ENCODE peak calls at places on chromosomes 2 and 18, in four cellular contexts. J is GM23338, H is psoas muscle, I is cardiac muscle cell. Q is an unnamed sample. For H3K27me3, the result is how much of the 10 kb centered on the place peaks cover.

GRCh38 chr2:227462972-227463931 is 8.7 kb upstream of the AGFG1 start:
- DNase-seq in H (no peak), I (no peak), J (no peak), Q (no peak)

GRCh38 chr2:175914846-175915245 is 87.2 kb downstream of the LNPK start:
- DNase-seq in J (no peak), H (no peak), I (no peak), Q (no peak)

GRCh38 chr2:19256239-19256638 is 102.2 kb downstream of the OSR1 start:
- DNase-seq in J (no peak), H (no peak), I (no peak), Q (peak)

GRCh38 chr2:186349508-186349907 is 136.6 kb upstream of the ZC3H15 start:
- DNase-seq in H (no peak), I (no peak), J (no peak), Q (peak)

GRCh38 chr18:57561728-57562423 is 24.6 kb downstream of the FECH start:
- DNase-seq in H (no peak), I (peak), J (peak), Q (peak)

GRCh38 chr2:233063976-233064411 is 3.9 kb downstream of the INPP5D start:
- DNase-seq in J (no peak), I (no peak), H (no peak), Q (no peak)

GRCh38 chr2:74835831-74836674 is 2.1 kb downstream of the HK2 start:
- DNase-seq in H (no peak), I (peak), J (peak), Q (peak)

GRCh38 chr2:200130762-200131166 is 175.4 kb downstream of the MAIP1 start:
- DNase-seq in H (no peak), J (no peak), I (no peak), Q (peak)

GRCh38 chr2:105078906-105079305 is 41.0 kb downstream of the MRPS9 start:
- DNase-seq in H (no peak), J (no peak), I (no peak), Q (peak)

GRCh38 chr18:31819106-31819924 is 58.6 kb upstream of the SLC25A52 start:
- DNase-seq in I (peak), H (no peak), J (peak), Q (peak)

GRCh38 chr2:207487650-207488315 is 42.0 kb upstream of the CREB1 start:
- DNase-seq in I (no peak), J (no peak), H (peak), Q (peak)

GRCh38 chr2:74671479-74671878 is 17.4 kb downstream of the SEMA4F start:
- DNase-seq in H (no peak), J (no peak), I (no peak), Q (peak)

GRCh38 chr2:55099878-55100820 is 49.9 kb upstream of the RTN4 start:
- DNase-seq in I (no peak), J (no peak), H (no peak), Q (peak)

GRCh38 chr2:191656389-191656788 is 21.5 kb upstream of the NABP1 start:
- DNase-seq in H (no peak), J (no peak), I (no peak), Q (peak)

GRCh38 chr2:170493698-170494097 is 221.4 kb upstream of the SP5 start:
- DNase-seq in J (no peak), H (peak), I (no peak), Q (peak)
- H3K4me3 ChIP-seq in J (no peak), H (no peak), I (no peak), Q (no peak)

GRCh38 chr18:44245026-44245425 is 435.7 kb upstream of the SETBP1 start:
- DNase-seq in J (no peak), I (no peak), H (no peak), Q (no peak)

GRCh38 chr18:44238449-44238848 is 442.2 kb upstream of the SETBP1 start:
- DNase-seq in I (no peak), J (no peak), H (no peak), Q (peak)

GRCh38 chr18:44246001-44246400 is 434.7 kb upstream of the SETBP1 start:
- DNase-seq in I (peak), J (peak), H (no peak), Q (peak)

GRCh38 chr18:44238911-44239310 is 441.8 kb upstream of the SETBP1 start:
- DNase-seq in J (no peak), H (no peak), I (no peak), Q (peak)

GRCh38 chr18:44241041-44241440 is 439.6 kb upstream of the SETBP1 start:
- DNase-seq in I (no peak), H (no peak), J (no peak), Q (no peak)
- TF ChIP-seq CTCF in I (no peak), H (no peak), J (no peak), Q (no peak)

DNA sequence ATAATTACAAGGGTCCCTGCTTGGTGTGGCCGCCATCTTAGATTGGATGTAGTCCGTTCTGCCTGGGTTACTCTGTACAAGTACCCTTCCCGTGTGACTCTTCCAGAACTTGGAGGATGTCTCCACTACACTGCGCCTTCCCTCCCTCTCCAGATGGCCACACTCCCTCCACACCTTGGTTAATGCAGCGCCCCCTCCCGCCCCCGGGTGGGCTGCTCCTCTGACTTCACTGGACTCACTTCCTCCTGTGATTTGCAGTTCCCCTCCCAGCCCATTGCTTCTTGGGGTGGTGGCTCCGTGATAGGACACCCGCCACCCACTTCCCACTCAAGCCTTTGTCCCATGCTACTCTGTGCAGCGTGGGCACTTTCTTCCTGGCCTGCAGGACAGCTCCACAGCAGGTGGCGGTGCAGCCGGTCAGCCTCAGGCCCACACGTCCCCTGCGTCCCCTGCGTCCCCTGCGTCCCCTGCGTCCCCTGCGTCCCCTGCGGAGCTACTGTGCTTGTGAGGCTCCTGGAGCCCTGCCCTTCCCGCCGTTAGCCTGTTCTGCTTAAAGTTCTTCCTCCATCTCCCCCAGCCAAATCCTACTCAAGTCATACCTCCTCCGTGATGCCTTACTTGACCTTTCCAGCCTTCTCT is 130.5 kb upstream of the SIX3 start:
- DNase-seq in H (no peak), I (no peak), J (peak), Q (no peak)
- H3K27me3 ChIP-seq in H (under half), I (half or more), J (under half), Q (under half)

GRCh38 chr2:16051046-16051489 is 110.7 kb downstream of the MYCN start:
- DNase-seq in I (no peak), H (no peak), J (no peak), Q (no peak)
- H3K4me3 ChIP-seq in I (no peak), H (no peak), J (no peak), Q (no peak)

DNA sequence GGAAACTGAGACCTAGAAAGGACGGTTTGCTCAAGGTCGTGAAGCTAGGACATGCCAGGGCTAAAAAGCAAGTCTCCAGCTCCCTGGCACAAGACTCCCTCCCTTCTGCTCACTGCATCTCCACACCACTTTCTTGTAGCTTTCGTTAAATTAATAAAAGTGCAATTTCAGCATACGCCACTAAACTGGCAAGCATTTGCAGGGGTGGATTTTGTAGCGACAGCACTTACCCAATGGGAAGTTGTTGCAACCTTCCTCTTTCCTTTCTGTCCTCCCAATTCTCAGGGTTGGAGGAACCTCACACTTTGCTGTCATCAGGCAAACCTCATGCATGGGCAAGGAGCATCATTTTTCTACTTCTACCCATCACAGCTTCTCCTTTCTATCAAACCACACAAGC is 7.4 kb upstream of the RHOB start:
- DNase-seq in J (no peak), I (no peak), H (no peak), Q (no peak)
- TF ChIP-seq CTCF in J (no peak), I (no peak), H (no peak), Q (no peak)

GRCh38 chr18:46560671-46561045 is 96.4 kb downstream of the LOXHD1 start:
- DNase-seq in J (no peak), I (no peak), H (no peak), Q (no peak)

GRCh38 chr18:46562674-46563192 is 94.3 kb downstream of the LOXHD1 start:
- DNase-seq in H (no peak), J (no peak), I (no peak), Q (no peak)

GRCh38 chr18:46563317-46563716 is 93.7 kb downstream of the LOXHD1 start:
- DNase-seq in H (no peak), J (peak), I (no peak), Q (no peak)

GRCh38 chr18:46559296-46559695 is 97.7 kb downstream of the LOXHD1 start:
- DNase-seq in J (no peak), I (no peak), H (no peak), Q (no peak)

GRCh38 chr18:46559946-46560670 is 96.9 kb downstream of the LOXHD1 start:
- DNase-seq in I (no peak), H (no peak), J (no peak), Q (no peak)
- H3K27me3 ChIP-seq in I (under half), H (under half), J (under half), Q (under half)

DNA sequence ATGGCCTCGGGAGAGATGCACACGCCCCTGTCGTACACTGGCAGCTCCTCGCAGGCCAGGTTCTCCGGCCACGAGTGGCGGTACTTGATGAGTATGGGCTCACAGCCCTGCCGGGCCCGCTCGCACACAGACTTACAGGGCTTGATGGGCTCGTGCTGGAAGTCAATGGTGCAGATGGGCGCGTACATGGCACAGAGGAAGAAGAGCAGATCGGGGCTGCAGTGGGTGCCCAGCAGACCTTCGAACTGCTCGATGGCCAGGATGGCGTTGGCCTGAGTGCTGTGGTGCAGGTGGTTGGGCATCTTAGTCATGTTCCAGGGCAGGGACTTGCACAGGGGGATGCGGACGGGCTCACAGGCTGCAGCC is 359 bp downstream of the FRZB start:
- DNase-seq in I (peak), J (peak), H (peak), Q (no peak)
- H3K4me3 ChIP-seq in I (peak), J (peak), H (peak), Q (no peak)

GRCh38 chr2:240663791-240664190 is 18.9 kb downstream of the AQP12B start:
- DNase-seq in H (no peak), I (no peak), J (no peak), Q (no peak)
- TF ChIP-seq CTCF in H (no peak), I (no peak), J (no peak), Q (no peak)

DNA sequence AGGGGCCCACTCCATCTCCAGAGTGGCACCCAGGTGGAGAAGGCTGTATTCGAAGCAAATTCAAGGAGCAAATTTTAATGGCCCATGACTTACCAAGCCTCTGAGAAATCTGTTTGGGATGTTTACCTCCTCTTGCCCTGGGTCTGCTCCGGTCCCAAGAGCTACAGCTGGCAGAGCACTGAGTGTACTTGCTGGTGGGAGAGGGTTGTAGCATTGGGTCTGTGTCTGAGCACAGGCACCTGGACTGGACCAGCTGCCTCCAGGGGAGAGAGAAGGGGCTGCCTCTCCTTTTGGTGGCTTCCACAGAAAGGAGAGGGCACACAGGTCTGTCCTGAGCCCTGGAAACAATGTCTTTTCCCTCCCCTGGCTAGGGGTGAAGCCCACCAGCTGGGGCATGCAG is 9.8 kb downstream of the EN1 start:
- DNase-seq in H (no peak), I (no peak), J (no peak), Q (no peak)
- H3K27me3 ChIP-seq in H (under half), I (half or more), J (half or more), Q (half or more)

DNA sequence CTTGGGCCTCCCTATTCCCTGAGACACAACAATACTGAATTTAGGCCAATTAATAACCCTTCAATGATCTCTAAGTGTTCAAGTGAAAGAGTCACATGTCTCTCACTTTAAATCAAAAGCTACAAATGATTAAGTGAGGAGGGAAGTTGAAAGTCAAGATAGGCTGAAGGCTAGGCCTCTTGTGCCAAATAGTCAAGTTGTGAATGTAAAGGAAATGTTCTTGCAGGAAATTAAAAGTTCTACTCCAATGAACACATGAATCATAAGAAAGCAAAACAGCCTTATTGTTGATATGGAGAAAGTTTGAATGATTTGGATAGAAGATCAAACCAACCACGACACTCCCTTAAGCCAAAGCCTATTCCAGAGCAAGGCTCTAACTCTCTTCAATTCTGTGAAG is 286.9 kb downstream of the MEIS1 start:
- DNase-seq in J (no peak), H (no peak), I (no peak), Q (no peak)
- H3K4me3 ChIP-seq in J (no peak), H (no peak), I (no peak), Q (no peak)

Q was measured in bronchial epithelial cell.